ENCODE peak calls at places on chromosomes 13 and 19, in ten cellular contexts. D is pancreas; M is CD8-positive, alpha-beta memory T cell; S is lung; I is tibial nerve; H is psoas muscle; R is lower lobe of right lung; C is PC-3; E is breast epithelium; N is naive thymus-derived CD4-positive, alpha-beta T cell. J is an unnamed sample.
A peak's percentile ranks its signal among the peaks of the same experiment; 100 is the strongest.

GRCh38 chr13:59914556-59914955 is 249.2 kb downstream of the DIAPH3 start:
- DNase-seq in M (no peak), S (no peak), C (no peak), H (no peak), I (no peak), N (no peak), E (no peak), R (no peak), D (no peak), J (no peak)

GRCh38 chr13:84479656-84480055 is 597.4 kb upstream of the SLITRK1 start:
- DNase-seq in N (no peak), D (no peak), S (no peak), C (peak; percentile 60), H (no peak), M (no peak), R (no peak), E (no peak), I (no peak), J (no peak)

GRCh38 chr13:28819748-28820098 is 416 bp upstream of the MTUS2 start:
- DNase-seq in E (no peak), H (no peak), C (peak; percentile 23), M (peak; percentile 6), D (peak; percentile 38), S (no peak), N (no peak), R (peak; percentile 59), I (no peak), J (peak; percentile 77)

GRCh38 chr19:47378246-47378645 is 29.1 kb downstream of the DHX34 start:
- DNase-seq in H (no peak), C (no peak), M (no peak), N (no peak), S (no peak), D (no peak), R (no peak), E (no peak), I (no peak), J (no peak)

GRCh38 chr13:30743319-30744055 is 8.1 kb downstream of the ALOX5AP start:
- DNase-seq in E (no peak), I (peak; percentile 63), C (peak; percentile 93), M (no peak), S (peak; percentile 44), R (no peak), N (no peak), D (no peak), H (no peak), J (no peak)

GRCh38 chr19:12766051-12766521 is 9.3 kb downstream of the HOOK2 start:
- DNase-seq in S (peak; percentile 88), M (peak; percentile 78), I (peak; percentile 65), E (peak; percentile 79), H (peak; percentile 76), R (peak; percentile 93), D (no peak), C (peak; percentile 79), N (no peak), J (peak; percentile 91)

GRCh38 chr13:110830331-110830730 is 84.5 kb downstream of the ANKRD10 start:
- DNase-seq in M (no peak), D (no peak), N (no peak), S (no peak), C (no peak), R (no peak), I (no peak), H (no peak), E (no peak), J (no peak)

GRCh38 chr19:17762505-17763229 is 11.4 kb downstream of the FCHO1 start:
- DNase-seq in H (no peak), S (no peak), N (no peak), D (no peak), M (no peak), C (peak; percentile 70), R (no peak), I (no peak), E (no peak), J (no peak)

GRCh38 chr13:80256352-80256932 is 84.5 kb downstream of the SPRY2 start:
- DNase-seq in E (no peak), H (no peak), R (no peak), S (no peak), M (no peak), D (no peak), C (no peak), I (no peak), N (no peak), J (no peak)

GRCh38 chr13:80263745-80264513 is 77.0 kb downstream of the SPRY2 start:
- DNase-seq in C (no peak), E (no peak), I (no peak), N (no peak), D (no peak), S (no peak), M (no peak), R (no peak), H (no peak), J (no peak)

GRCh38 chr13:80259159-80259558 is 81.8 kb downstream of the SPRY2 start:
- DNase-seq in R (no peak), N (no peak), E (no peak), H (no peak), C (no peak), I (no peak), M (no peak), D (no peak), S (no peak), J (no peak)

GRCh38 chr13:80265348-80265747 is 75.6 kb downstream of the SPRY2 start:
- DNase-seq in I (no peak), E (no peak), N (no peak), S (no peak), D (no peak), H (no peak), R (no peak), C (no peak), M (no peak), J (no peak)

GRCh38 chr13:80262051-80262695 is 78.8 kb downstream of the SPRY2 start:
- DNase-seq in C (no peak), S (no peak), R (no peak), D (no peak), I (no peak), N (no peak), H (no peak), E (no peak), M (no peak), J (no peak)
- H3K27me3 ChIP-seq in C (no peaks in the 10 kb centered on the region), S (no peaks in the 10 kb centered on the region), R (no peaks in the 10 kb centered on the region), D (no peaks in the 10 kb centered on the region), I (no peaks in the 10 kb centered on the region), N (no peaks in the 10 kb centered on the region), H (no peaks in the 10 kb centered on the region), E (no peaks in the 10 kb centered on the region), M (no peaks in the 10 kb centered on the region), J (no peaks in the 10 kb centered on the region)

DNA sequence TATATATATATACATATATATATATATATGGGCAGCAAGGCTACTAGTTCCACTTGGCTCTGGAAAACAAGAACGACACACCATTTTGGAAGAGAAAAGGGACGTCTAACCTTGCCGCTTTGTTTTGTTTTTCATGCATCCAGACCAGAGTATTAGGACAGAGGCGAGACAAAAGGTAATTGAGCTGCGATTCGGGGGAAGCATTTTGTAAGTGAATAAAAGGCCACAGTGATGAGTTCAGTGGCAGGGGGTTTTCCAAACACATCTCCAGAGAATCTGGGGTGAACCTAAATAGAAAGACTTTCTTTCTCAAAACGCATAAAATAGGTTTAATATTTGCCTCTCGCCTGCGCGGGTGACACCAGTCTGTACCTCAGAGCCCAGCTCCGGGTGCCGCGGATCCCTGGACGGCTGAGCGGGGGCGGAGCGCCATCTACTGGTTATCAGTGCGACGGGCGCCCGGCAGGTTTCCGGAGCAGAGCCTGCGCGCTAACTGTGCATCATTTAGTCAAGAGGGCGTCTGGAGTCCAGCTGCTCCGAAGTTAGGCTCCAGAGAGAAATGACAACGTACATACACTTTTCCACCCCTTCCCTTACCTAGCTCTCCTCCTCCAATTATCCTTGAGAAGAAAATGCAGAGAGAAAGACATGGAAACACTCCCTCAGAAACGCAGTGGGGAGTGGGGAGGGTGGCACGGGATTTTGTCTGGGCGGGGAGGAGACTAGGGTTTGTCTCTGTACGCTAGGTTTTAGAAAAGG is 262.3 kb downstream of the TBC1D4 start:
- DNase-seq in R (peak; percentile 83), S (peak; percentile 77), C (peak; percentile 72), I (peak; percentile 74), M (peak; percentile 64), N (peak; percentile 79), E (peak; percentile 80), H (peak; percentile 77), D (peak; percentile 37), J (peak; percentile 80)
- H3K4me3 ChIP-seq in R (peak overlapping the region; percentile 15), S (no peak overlapping the region), C (peak overlapping the region; percentile 64), I (no peak overlapping the region), M (no peak overlapping the region), N (no peak overlapping the region), E (peak overlapping the region; percentile 17), H (peak overlapping the region; percentile 56), D (peak overlapping the region; percentile 16), J (peak overlapping the region; percentile 7)

GRCh38 chr19:1456121-1456900 is 6.4 kb downstream of the APC2 start:
- DNase-seq in H (no peak), S (no peak), E (no peak), D (no peak), M (no peak), C (no peak), N (no peak), R (no peak), I (no peak), J (no peak)

GRCh38 chr19:1457892-1458291 is 8.0 kb downstream of the APC2 start:
- DNase-seq in N (no peak), H (no peak), R (no peak), I (no peak), D (no peak), C (no peak), S (no peak), M (no peak), E (no peak), J (no peak)

GRCh38 chr19:1455336-1456120 is 5.6 kb downstream of the APC2 start:
- DNase-seq in I (no peak), H (no peak), E (no peak), D (no peak), C (peak; percentile 85), M (peak; percentile 47), S (peak; percentile 50), N (peak; percentile 45), R (no peak), J (no peak)

GRCh38 chr19:1455002-1455335 is 5.0 kb downstream of the APC2 start:
- DNase-seq in C (peak; percentile 49), R (no peak), M (no peak), H (no peak), D (no peak), N (no peak), S (no peak), I (no peak), E (no peak), J (no peak)

DNA sequence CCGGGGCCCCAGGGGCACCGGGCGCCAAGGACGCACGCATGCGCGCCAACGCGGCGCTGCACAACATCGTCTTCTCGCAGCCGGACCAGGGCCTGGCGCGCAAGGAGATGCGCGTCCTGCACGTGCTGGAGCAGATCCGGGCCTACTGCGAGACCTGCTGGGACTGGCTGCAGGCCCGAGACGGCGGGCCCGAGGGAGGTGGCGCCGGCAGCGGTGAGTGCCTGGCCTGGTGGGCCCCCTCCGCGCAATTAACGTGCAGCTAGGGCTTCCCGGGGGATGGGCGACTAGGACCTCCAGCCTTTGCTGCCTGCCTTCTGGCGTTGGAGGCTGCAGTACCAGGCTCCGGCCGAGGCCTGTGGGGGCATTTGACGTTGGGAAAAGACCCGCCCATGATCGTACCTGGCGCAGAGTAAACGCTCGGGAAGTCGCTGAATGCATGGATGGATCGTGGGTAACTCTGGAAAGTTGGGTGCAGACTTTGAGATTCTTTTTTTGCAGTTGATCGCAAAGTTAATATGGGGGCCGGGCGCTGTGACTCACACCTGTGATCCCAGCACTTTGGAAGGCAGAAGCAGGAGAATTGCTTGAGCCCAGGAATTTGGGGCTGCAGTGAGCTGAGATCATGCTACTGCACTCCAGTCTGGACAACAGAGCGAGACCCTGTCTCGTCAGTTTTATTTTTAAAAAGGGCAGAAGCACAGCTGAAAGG is 7.3 kb downstream of the APC2 start:
- DNase-seq in N (no peak), M (no peak), R (no peak), S (no peak), I (no peak), D (no peak), C (no peak), E (no peak), H (no peak), J (peak; percentile 10)
- H3K27me3 ChIP-seq in N (peaks cover 22% of the 10 kb centered on the region), M (peaks cover 33% of the 10 kb centered on the region), R (peaks cover 63% of the 10 kb centered on the region), S (peaks cover 15% of the 10 kb centered on the region), I (peaks cover 58% of the 10 kb centered on the region), D (no peaks in the 10 kb centered on the region), C (peaks cover 5% of the 10 kb centered on the region), E (peaks cover 39% of the 10 kb centered on the region), H (peaks cover 39% of the 10 kb centered on the region), J (peaks cover 35% of the 10 kb centered on the region)

GRCh38 chr19:1266818-1267440 is 2.2 kb upstream of the CIRBP start:
- DNase-seq in H (peak; percentile 80), E (peak; percentile 82), N (peak; percentile 68), C (peak; percentile 54), M (peak; percentile 69), R (peak; percentile 86), S (peak; percentile 79), D (peak; percentile 62), I (no peak), J (peak; percentile 72)
- H3K4me3 ChIP-seq in H (peak overlapping the region; percentile 69), E (peak overlapping the region; percentile 56), N (peak overlapping the region; percentile 48), C (peak overlapping the region; percentile 67), M (peak overlapping the region; percentile 62), R (peak overlapping the region; percentile 68), S (peak overlapping the region; percentile 22), D (peak overlapping the region; percentile 53), I (peak overlapping the region; percentile 24), J (no peak overlapping the region)